ENCODE peak calls at places on chromosomes 13 and 19, in six cellular contexts. N, P, Z, I, K and O are unnamed samples.

GRCh38 chr19:28288850-28289249 is 924.1 kb downstream of the UQCRFS1 start:
- DNase-seq in N (no peak), P (no peak), K (no peak), Z (no peak), I (no peak), O (no peak)

GRCh38 chr13:20446900-20447299 is 78.8 kb downstream of the CRYL1 start:
- DNase-seq in P (no peak), N (no peak), K (no peak), Z (no peak), I (no peak), O (no peak)

GRCh38 chr19:35592226-35592625 is 6.3 kb downstream of the PMIS2 start:
- DNase-seq in P (peak), N (no peak), I (peak), Z (no peak), K (peak), O (no peak)

GRCh38 chr19:14091885-14092462 is 1.4 kb upstream of the SAMD1 start:
- DNase-seq in Z (no peak), I (no peak), K (no peak), N (no peak), P (no peak), O (no peak)

GRCh38 chr19:13146763-13147563 is 3.2 kb downstream of the STX10 start:
- DNase-seq in I (no peak), P (no peak), K (no peak), Z (no peak), N (no peak), O (no peak)

GRCh38 chr13:35210234-35210633 is 266.3 kb downstream of the MAB21L1 start:
- DNase-seq in Z (no peak), I (no peak), N (no peak), P (no peak), K (no peak), O (no peak)

GRCh38 chr19:46977548-46977947 is 42.1 kb upstream of the NPAS1 start:
- DNase-seq in N (no peak), I (no peak), Z (no peak), P (no peak), K (no peak), O (no peak)

GRCh38 chr13:102598061-102598460 is 1.3 kb downstream of the TPP2 start:
- DNase-seq in I (no peak), K (peak), N (no peak), Z (no peak), P (no peak), O (no peak)

GRCh38 chr13:41200126-41200525 is 5.8 kb upstream of the KBTBD7 start:
- DNase-seq in K (no peak), N (no peak), P (no peak), I (no peak), Z (no peak), O (no peak)

GRCh38 chr13:40517486-40518311 is 148.7 kb downstream of the FOXO1 start:
- DNase-seq in N (no peak), Z (no peak), K (no peak), P (peak), I (no peak), O (no peak)

GRCh38 chr13:112545866-112546265 is 42.1 kb downstream of the TUBGCP3 start:
- DNase-seq in P (no peak), Z (no peak), N (no peak), I (no peak), K (peak), O (no peak)

GRCh38 chr13:77319536-77319935 is 7.4 kb downstream of the MYCBP2 start:
- DNase-seq in I (no peak), Z (no peak), K (no peak), N (no peak), P (no peak), O (no peak)

GRCh38 chr19:1768248-1768647 is 14.9 kb downstream of the ONECUT3 start:
- DNase-seq in Z (no peak), I (no peak), K (peak), P (no peak), N (no peak), O (no peak)

GRCh38 chr19:33693678-33694077 is 71.9 kb downstream of the CHST8 start:
- DNase-seq in N (no peak), Z (no peak), I (no peak), P (no peak), K (no peak), O (no peak)

GRCh38 chr19:38710928-38711725 is 33.1 kb downstream of the CAPN12 start:
- DNase-seq in Z (no peak), N (no peak), I (no peak), P (no peak), K (peak), O (no peak)

GRCh38 chr19:56668676-56669075 is 2.9 kb downstream of the ZNF835 start:
- DNase-seq in I (no peak), N (no peak), P (no peak), K (no peak), Z (no peak), O (no peak)

GRCh38 chr19:46904114-46905060 is 43.6 kb downstream of the ARHGAP35 start:
- DNase-seq in Z (no peak), P (no peak), K (peak), I (no peak), N (no peak), O (no peak)

GRCh38 chr13:106597759-106598395 is 29.9 kb upstream of the ARGLU1 start:
- DNase-seq in N (no peak), P (no peak), I (no peak), K (no peak), Z (no peak), O (no peak)

GRCh38 chr19:8233370-8233769 is 24.2 kb downstream of the CERS4 start:
- DNase-seq in P (no peak), K (no peak), I (no peak), N (no peak), Z (no peak), O (no peak)

GRCh38 chr13:31749929-31750328 is 10.6 kb downstream of the RXFP2 start:
- DNase-seq in I (no peak), N (no peak), P (no peak), K (peak), Z (no peak), O (peak)

GRCh38 chr19:2097330-2098327 is 914 bp downstream of the IZUMO4 start:
- DNase-seq in K (no peak), I (peak), N (no peak), Z (no peak), P (peak), O (no peak)

GRCh38 chr13:113538689-113539058 is 45.9 kb upstream of the TFDP1 start:
- DNase-seq in N (no peak), P (no peak), K (no peak), I (no peak), Z (no peak), O (no peak)

GRCh38 chr19:18290250-18291018 is 9.0 kb upstream of the JUND start:
- DNase-seq in Z (no peak), P (peak), K (no peak), I (no peak), N (no peak), O (no peak)

GRCh38 chr19:13463296-13463695 is 43.0 kb downstream of the CACNA1A start:
- DNase-seq in K (no peak), I (no peak), P (peak), Z (no peak), N (no peak), O (peak)

GRCh38 chr13:78806457-78806856 is 147.5 kb upstream of the OBI1 start:
- DNase-seq in P (no peak), K (no peak), N (no peak), I (no peak), Z (no peak), O (no peak)

GRCh38 chr13:41459754-41460111 is 2.4 kb downstream of the RGCC start:
- DNase-seq in P (no peak), I (no peak), N (no peak), Z (no peak), K (no peak), O (no peak)

GRCh38 chr19:9958451-9958850 is 22.1 kb upstream of the OLFM2 start:
- DNase-seq in Z (no peak), I (no peak), N (no peak), K (peak), P (no peak), O (no peak)

GRCh38 chr13:39765801-39766463 is 110.5 kb downstream of the COG6 start:
- DNase-seq in I (peak), K (no peak), Z (no peak), P (peak), N (no peak), O (no peak)

GRCh38 chr13:77519808-77520207 is 15.7 kb upstream of the SCEL start:
- DNase-seq in N (no peak), K (no peak), Z (no peak), P (no peak), I (no peak), O (no peak)

GRCh38 chr13:33251131-33251629 is 34.4 kb downstream of the STARD13 start:
- DNase-seq in N (peak), Z (no peak), P (no peak), K (peak), I (peak), O (peak)

GRCh38 chr13:98252931-98253470 is 75.9 kb upstream of the RNF113B start:
- DNase-seq in Z (peak), P (no peak), I (no peak), N (no peak), K (peak), O (peak)

GRCh38 chr13:113623491-113624234 is 34.3 kb downstream of the ATP4B start:
- DNase-seq in I (no peak), P (no peak), N (no peak), Z (no peak), K (peak), O (no peak)

GRCh38 chr19:1773173-1773572 is 19.9 kb downstream of the ONECUT3 start:
- DNase-seq in I (no peak), K (no peak), N (no peak), P (no peak), Z (no peak), O (peak)

GRCh38 chr19:54162241-54162805 is 2.8 kb upstream of the LENG1 start:
- DNase-seq in N (peak), I (peak), K (peak), Z (peak), P (peak), O (no peak)

GRCh38 chr19:1789282-1790020 is 22.6 kb downstream of the ATP8B3 start:
- DNase-seq in N (no peak), P (no peak), I (no peak), Z (no peak), K (no peak), O (no peak)

GRCh38 chr13:27481766-27482165 is 31.4 kb upstream of the MTIF3 start:
- DNase-seq in Z (peak), P (peak), N (no peak), K (peak), I (no peak), O (peak)

GRCh38 chr13:73708393-73708985 is 425.7 kb downstream of the KLF12 start:
- DNase-seq in I (peak), N (no peak), Z (no peak), P (peak), K (peak), O (peak)